ENCODE peak calls at places on chromosomes 11 and 22, in seven cellular contexts. A, E, D, Z, I, R and G are unnamed samples.

GRCh38 chr11:113241190-113242051 is 73.0 kb upstream of the TTC12 start:
- DNase-seq in Z (no peak), I (no peak), R (no peak), D (no peak), E (no peak), A (no peak), G (no peak)

GRCh38 chr22:22156716-22157499 is 87.7 kb upstream of the VPREB1 start:
- DNase-seq in I (peak; percentile 58), D (peak; percentile 61), E (no peak), A (peak; percentile 47), Z (peak; percentile 43), R (no peak), G (no peak)

GRCh38 chr11:92739020-92739419 is 230.4 kb upstream of the MTNR1B start:
- DNase-seq in Z (peak; percentile 6), I (no peak), E (no peak), R (no peak), D (no peak), A (no peak), G (no peak)

GRCh38 chr22:36237462-36238347 is 1.6 kb downstream of the APOL2 start:
- DNase-seq in E (no peak), A (peak; percentile 49), D (no peak), Z (no peak), I (no peak), R (no peak), G (peak; percentile 73)

GRCh38 chr22:50622723-50623327 is 5.1 kb downstream of the ARSA start:
- DNase-seq in A (no peak), R (no peak), Z (peak; percentile 48), D (peak; percentile 92), I (peak; percentile 90), E (no peak), G (no peak)

GRCh38 chr22:30214703-30215405 is 31.7 kb downstream of the LIF start:
- DNase-seq in R (no peak), A (no peak), D (no peak), I (no peak), E (no peak), Z (peak; percentile 70), G (no peak)

GRCh38 chr11:65485820-65486219 is 13.0 kb upstream of the MALAT1 start:
- DNase-seq in D (no peak), E (no peak), I (no peak), A (peak; percentile 30), R (no peak), Z (peak; percentile 68), G (no peak)

GRCh38 chr11:121669422-121669821 is 216.7 kb upstream of the SORL1-AS1 start:
- DNase-seq in D (no peak), I (no peak), Z (no peak), A (no peak), E (no peak), R (no peak), G (no peak)

GRCh38 chr11:63709336-63709735 is 28.0 kb downstream of the RTN3 start:
- DNase-seq in I (no peak), R (no peak), Z (no peak), A (no peak), E (no peak), D (no peak), G (no peak)

GRCh38 chr11:118996926-118997626 is 862 bp upstream of the CENATAC start:
- DNase-seq in I (no peak), D (no peak), A (no peak), R (no peak), Z (peak; percentile 16), E (no peak), G (no peak)

GRCh38 chr22:41181349-41182241 is 23.5 kb upstream of the L3MBTL2 start:
- DNase-seq in D (no peak), A (peak; percentile 51), Z (peak; percentile 59), E (no peak), R (no peak), I (no peak), G (no peak)

GRCh38 chr11:66035653-66036333 is 9.5 kb upstream of the CATSPER1 start:
- DNase-seq in R (no peak), D (no peak), A (no peak), E (no peak), Z (no peak), I (no peak), G (no peak)

GRCh38 chr11:109041876-109042275 is 377.0 kb downstream of the DDX10 start:
- DNase-seq in Z (no peak), I (no peak), R (no peak), D (no peak), E (no peak), A (no peak), G (no peak)

GRCh38 chr11:68033708-68034045 is 3.2 kb downstream of the NDUFS8 start:
- DNase-seq in A (no peak), Z (no peak), D (peak; percentile 78), E (no peak), I (no peak), R (no peak), G (no peak)

GRCh38 chr22:23241562-23242472 is 61.5 kb downstream of the BCR start:
- DNase-seq in Z (no peak), R (no peak), E (no peak), I (no peak), A (peak; percentile 31), D (no peak), G (no peak)

GRCh38 chr22:19723165-19723989 is at the start of gene GP1BB:
- DNase-seq in D (peak; percentile 68), E (no peak), Z (no peak), A (no peak), I (no peak), R (no peak), G (no peak)

GRCh38 chr11:608751-609354 is 6.9 kb downstream of the IRF7 start:
- DNase-seq in A (no peak), I (no peak), Z (no peak), R (no peak), E (no peak), D (no peak), G (no peak)

GRCh38 chr22:36027579-36027959 is 1.1 kb downstream of the RBFOX2 start:
- DNase-seq in E (no peak), R (no peak), D (no peak), Z (peak; percentile 21), I (peak; percentile 21), A (no peak), G (no peak)

GRCh38 chr11:70497536-70498075 is 99.3 kb downstream of the CTTN start:
- DNase-seq in I (no peak), D (no peak), Z (no peak), E (peak; percentile 56), R (no peak), A (peak; percentile 37), G (no peak)

GRCh38 chr11:57460017-57460755 is at the start of gene RTN4RL2:
- DNase-seq in D (no peak), R (no peak), E (no peak), Z (peak; percentile 32), I (peak; percentile 36), A (peak; percentile 64), G (no peak)

GRCh38 chr11:17812286-17813187 is 78.0 kb downstream of the KCNC1 start:
- DNase-seq in R (no peak), E (no peak), I (no peak), D (no peak), A (no peak), Z (no peak), G (no peak)

GRCh38 chr22:47587861-47588582 is 825.6 kb downstream of the TBC1D22A start:
- DNase-seq in A (no peak), Z (no peak), I (no peak), R (no peak), D (peak; percentile 11), E (peak; percentile 35), G (no peak)

GRCh38 chr11:126415128-126415527 is 59.6 kb downstream of the ST3GAL4 start:
- DNase-seq in I (no peak), E (peak; percentile 93), Z (no peak), D (peak; percentile 60), R (no peak), A (peak; percentile 92), G (peak; percentile 91)

GRCh38 chr11:73237471-73238290 is 19.6 kb downstream of the P2RY2 start:
- DNase-seq in D (no peak), R (no peak), Z (no peak), E (peak; percentile 70), A (peak; percentile 49), I (no peak), G (no peak)

GRCh38 chr11:73239111-73239521 is 21.0 kb downstream of the P2RY2 start:
- DNase-seq in I (no peak), Z (no peak), R (no peak), D (no peak), A (peak; percentile 39), E (peak; percentile 49), G (peak; percentile 73)

GRCh38 chr11:73236205-73236765 is 18.2 kb downstream of the P2RY2 start:
- DNase-seq in I (no peak), D (no peak), E (peak; percentile 24), R (no peak), A (peak; percentile 32), Z (no peak), G (no peak)

GRCh38 chr11:73235236-73235786 is 17.2 kb downstream of the P2RY2 start:
- DNase-seq in D (no peak), I (no peak), R (no peak), A (peak; percentile 16), E (no peak), Z (no peak), G (no peak)

GRCh38 chr11:73236879-73237278 is 18.8 kb downstream of the P2RY2 start:
- DNase-seq in A (peak; percentile 61), E (peak; percentile 4), I (no peak), R (no peak), Z (peak; percentile 48), D (peak; percentile 61), G (no peak)
- H3K27ac ChIP-seq in A (no peak overlapping the region), E (no peak overlapping the region), I (no peak overlapping the region), R (peak overlapping the region; percentile 8), Z (no peak overlapping the region), D (no peak overlapping the region), G (no peak overlapping the region)

GRCh38 chr11:46236918-46237247 is 40.6 kb upstream of the CREB3L1 start:
- DNase-seq in R (no peak), E (no peak), Z (no peak), A (no peak), D (no peak), I (no peak), G (no peak)
- H3K4me3 ChIP-seq in R (no peak overlapping the region), E (no peak overlapping the region), Z (no peak overlapping the region), A (no peak overlapping the region), D (no peak overlapping the region), I (no peak overlapping the region), G (peak overlapping the region; percentile 68)

GRCh38 chr11:76661835-76662434 is 8.6 kb downstream of the LRRC32 start:
- DNase-seq in A (no peak), R (no peak), I (no peak), Z (no peak), D (no peak), E (peak; percentile 61), G (peak; percentile 61)
- H3K27ac ChIP-seq in A (no peak overlapping the region), R (no peak overlapping the region), I (no peak overlapping the region), Z (no peak overlapping the region), D (no peak overlapping the region), E (peak overlapping the region; percentile 91), G (peak overlapping the region; percentile 54)

DNA sequence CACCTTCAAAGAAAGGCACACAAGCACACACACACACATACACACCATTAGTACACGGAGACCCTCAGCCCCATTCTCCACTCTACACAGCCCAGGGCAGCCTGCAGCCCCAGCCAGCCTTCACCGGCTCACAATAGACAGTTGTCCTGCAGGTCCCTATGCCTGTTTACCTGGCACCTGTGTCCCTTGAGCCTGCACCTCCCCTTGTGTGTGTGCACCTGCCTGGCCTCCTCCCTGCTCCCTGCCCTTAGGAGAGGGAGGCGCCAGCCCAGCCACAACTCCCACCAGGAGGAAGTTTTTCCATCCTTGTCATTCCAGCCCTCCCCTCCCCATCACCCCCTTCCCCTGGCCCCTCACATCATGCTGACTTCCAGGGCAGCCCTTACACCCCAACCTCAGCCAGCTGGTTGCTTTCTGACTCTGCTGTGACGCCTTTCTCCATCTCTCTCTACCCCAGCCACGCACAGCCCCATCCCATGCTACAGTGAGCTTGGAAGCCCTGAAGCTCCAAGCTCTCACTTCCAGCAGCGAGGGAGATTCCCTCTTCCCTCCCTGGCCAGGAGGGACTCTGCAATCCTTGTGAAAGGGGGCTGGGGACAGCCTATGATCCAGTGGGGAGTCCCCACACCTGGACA is 4.4 kb downstream of the AHNAK start:
- DNase-seq in D (peak; percentile 58), R (no peak), A (no peak), I (no peak), Z (no peak), E (no peak), G (no peak)
- H3K4me3 ChIP-seq in D (peak overlapping the region; percentile 85), R (peak overlapping the region; percentile 88), A (peak overlapping the region; percentile 55), I (no peak overlapping the region), Z (peak overlapping the region; percentile 99), E (peak overlapping the region; percentile 87), G (peak overlapping the region; percentile 99)